ENCODE peak calls at places on chromosomes 4 and X, in four cellular contexts. One of them, this sample, is unnamed. For H3K9me3, the result is how much of the 10 kb centered on the place peaks cover.

GRCh38 chrX:27309406-27309805 is 153.7 kb downstream of the PPP4R3C start:
- DNase-seq in uterus: no peak
- DNase-seq in hepatocyte: no peak
- DNase-seq in left lung: no peak
- DNase-seq in this sample: no peak

GRCh38 chr4:87532109-87532508 is 2.9 kb upstream of the SPARCL1 start:
- DNase-seq in uterus: no peak
- DNase-seq in hepatocyte: no peak
- DNase-seq in left lung: no peak
- DNase-seq in this sample: no peak

GRCh38 chr4:110848787-110849186 is 225.9 kb upstream of the PITX2 start:
- DNase-seq in uterus: no peak
- DNase-seq in hepatocyte: no peak
- DNase-seq in left lung: no peak
- DNase-seq in this sample: no peak

GRCh38 chrX:72306851-72307645 is 1.3 kb upstream of the CITED1 start:
- DNase-seq in uterus: peak
- DNase-seq in hepatocyte: peak
- DNase-seq in left lung: peak
- DNase-seq in this sample: no peak

GRCh38 chrX:12405306-12405705 is 267.0 kb downstream of the FRMPD4 start:
- DNase-seq in uterus: no peak
- DNase-seq in hepatocyte: no peak
- DNase-seq in left lung: no peak
- DNase-seq in this sample: no peak

GRCh38 chr4:31016322-31017061 is 296.3 kb downstream of the PCDH7 start:
- DNase-seq in uterus: no peak
- DNase-seq in hepatocyte: no peak
- DNase-seq in left lung: peak
- DNase-seq in this sample: no peak

GRCh38 chrX:68694429-68695205 is 47.2 kb downstream of the STARD8 start:
- DNase-seq in uterus: no peak
- DNase-seq in hepatocyte: no peak
- DNase-seq in left lung: no peak
- DNase-seq in this sample: no peak

GRCh38 chr4:76984788-76985211 is 35.2 kb downstream of the SEPTIN11 start:
- DNase-seq in uterus: peak
- DNase-seq in hepatocyte: peak
- DNase-seq in left lung: no peak
- DNase-seq in this sample: no peak

GRCh38 chr4:5256416-5256815 is 205.1 kb downstream of the STK32B start:
- DNase-seq in uterus: no peak
- DNase-seq in hepatocyte: no peak
- DNase-seq in left lung: no peak
- DNase-seq in this sample: no peak

GRCh38 chrX:102535958-102536357 is 19.4 kb upstream of the TMSB15A start:
- DNase-seq in uterus: no peak
- DNase-seq in hepatocyte: no peak
- DNase-seq in left lung: no peak
- DNase-seq in this sample: no peak

GRCh38 chr4:3266076-3266475 is 17.1 kb downstream of the MSANTD1 start:
- DNase-seq in uterus: no peak
- DNase-seq in hepatocyte: no peak
- DNase-seq in left lung: peak
- DNase-seq in this sample: no peak

GRCh38 chrX:25275159-25275558 is 259.4 kb upstream of the ARX start:
- DNase-seq in uterus: no peak
- DNase-seq in hepatocyte: no peak
- DNase-seq in left lung: no peak
- DNase-seq in this sample: no peak

GRCh38 chrX:8971116-8971515 is 62.8 kb downstream of the FAM9B start:
- DNase-seq in uterus: no peak
- DNase-seq in hepatocyte: peak
- DNase-seq in left lung: no peak
- DNase-seq in this sample: no peak

GRCh38 chr4:101660607-101661006 is 129.9 kb upstream of the BANK1 start:
- DNase-seq in uterus: no peak
- DNase-seq in hepatocyte: no peak
- DNase-seq in left lung: no peak
- DNase-seq in this sample: no peak

GRCh38 chrX:154603438-154604430 is 15.3 kb downstream of the CTAG1B start:
- DNase-seq in uterus: peak
- DNase-seq in hepatocyte: peak
- DNase-seq in left lung: no peak
- DNase-seq in this sample: no peak

GRCh38 chr4:88818650-88819470 is 121.2 kb upstream of the NAP1L5 start:
- DNase-seq in uterus: peak
- DNase-seq in hepatocyte: peak
- DNase-seq in left lung: no peak
- DNase-seq in this sample: peak

GRCh38 chrX:66654411-66654810 is 15.5 kb upstream of the EDA2R start:
- DNase-seq in uterus: no peak
- DNase-seq in hepatocyte: no peak
- DNase-seq in left lung: no peak
- DNase-seq in this sample: no peak
- H3K9me3 ChIP-seq in uterus: under half
- H3K9me3 ChIP-seq in hepatocyte: under half
- H3K9me3 ChIP-seq in left lung: under half
- H3K9me3 ChIP-seq in this sample: under half

GRCh38 chr4:125085-125820 is 952 bp downstream of the ZNF718 start:
- DNase-seq in uterus: no peak
- DNase-seq in hepatocyte: peak
- DNase-seq in left lung: peak
- DNase-seq in this sample: no peak

GRCh38 chr4:125833-126232 is 1.5 kb downstream of the ZNF718 start:
- DNase-seq in uterus: no peak
- DNase-seq in hepatocyte: no peak
- DNase-seq in left lung: no peak
- DNase-seq in this sample: no peak

GRCh38 chr4:120616-121015 is 3.7 kb upstream of the ZNF718 start:
- DNase-seq in uterus: no peak
- DNase-seq in hepatocyte: peak
- DNase-seq in left lung: no peak
- DNase-seq in this sample: no peak

GRCh38 chr4:121408-122084 is 2.8 kb upstream of the ZNF718 start:
- DNase-seq in uterus: no peak
- DNase-seq in hepatocyte: peak
- DNase-seq in left lung: no peak
- DNase-seq in this sample: no peak

DNA sequence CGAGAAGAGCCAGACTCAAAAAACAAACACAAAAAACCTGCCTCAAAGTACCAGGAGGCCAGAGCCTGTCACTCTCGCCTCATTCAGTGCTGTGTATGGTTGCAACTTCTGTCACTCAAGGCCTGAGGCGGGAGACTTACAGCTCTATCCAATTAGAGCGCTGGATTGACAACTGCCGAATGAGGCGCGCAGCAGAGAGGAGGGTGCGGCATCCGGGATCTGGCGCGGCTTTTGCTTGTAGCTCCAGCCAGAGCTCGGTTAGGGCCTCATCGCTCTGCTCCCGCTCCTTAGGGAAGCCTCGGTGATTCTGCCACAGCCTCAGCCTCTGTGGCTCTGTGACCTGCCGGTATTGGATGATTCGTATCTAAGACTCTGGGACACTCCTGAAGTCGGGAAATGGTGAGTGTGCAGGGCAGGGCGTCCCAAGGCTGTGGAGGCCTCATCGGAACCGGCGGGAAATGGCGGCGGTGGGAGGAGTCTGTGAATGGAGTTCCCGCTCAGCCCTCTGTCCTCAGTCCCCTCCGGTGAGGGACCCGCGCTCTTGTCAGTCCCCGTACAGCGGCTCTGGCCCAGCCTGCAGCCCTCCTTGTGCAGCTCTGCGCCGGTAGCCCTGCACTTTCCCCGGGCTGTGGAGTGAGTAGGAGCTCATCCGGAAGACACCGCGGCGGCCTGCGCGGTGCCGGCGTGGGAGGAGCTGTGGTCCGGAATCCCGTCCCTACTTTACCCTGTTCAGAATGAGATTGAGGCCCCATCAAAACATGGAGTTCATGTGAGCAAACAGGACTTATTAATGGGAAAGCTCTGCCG is at the start of gene ZNF718:
- DNase-seq in uterus: peak
- DNase-seq in hepatocyte: peak
- DNase-seq in left lung: peak
- DNase-seq in this sample: peak
- H3K9me3 ChIP-seq in uterus: under half
- H3K9me3 ChIP-seq in hepatocyte: under half
- H3K9me3 ChIP-seq in left lung: under half
- H3K9me3 ChIP-seq in this sample: under half

DNA sequence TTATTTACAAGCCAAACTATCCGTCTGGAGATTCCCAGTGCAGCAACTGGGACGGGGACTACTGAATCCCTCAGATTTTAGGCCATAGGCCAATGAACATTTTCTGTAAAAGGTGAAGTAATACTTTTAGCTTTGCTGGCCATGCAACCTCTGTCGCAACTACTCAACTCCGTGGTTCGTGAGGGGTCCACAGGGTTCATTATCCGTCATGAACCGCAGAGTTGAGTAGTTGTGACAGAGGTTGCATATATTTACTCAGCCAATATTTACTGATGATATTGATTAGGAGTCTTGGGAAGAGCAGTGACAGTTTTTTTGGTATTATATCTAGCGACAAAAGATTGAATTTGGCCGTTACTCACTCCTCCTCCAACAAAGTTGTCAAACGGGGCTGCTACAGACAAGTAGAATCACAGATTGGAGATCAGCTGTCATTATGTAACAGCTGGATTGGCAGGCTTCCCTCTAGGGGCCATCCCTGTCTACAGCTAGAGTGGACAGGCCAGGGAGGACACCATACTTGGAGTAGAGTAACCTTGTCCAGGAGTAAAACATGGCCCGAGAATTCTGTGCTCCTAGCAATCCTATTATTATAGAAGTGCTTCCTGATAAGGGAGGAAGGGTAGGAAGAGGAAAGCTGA is 37.2 kb upstream of the CD38 start:
- DNase-seq in uterus: no peak
- DNase-seq in hepatocyte: no peak
- DNase-seq in left lung: no peak
- DNase-seq in this sample: no peak
- H3K9me3 ChIP-seq in uterus: under half
- H3K9me3 ChIP-seq in hepatocyte: under half
- H3K9me3 ChIP-seq in left lung: under half
- H3K9me3 ChIP-seq in this sample: under half

GRCh38 chrX:136199365-136199764 is 51.8 kb downstream of the MAP7D3 start:
- DNase-seq in uterus: no peak
- DNase-seq in hepatocyte: no peak
- DNase-seq in left lung: no peak
- DNase-seq in this sample: no peak

GRCh38 chrX:136198678-136199243 is 51.4 kb downstream of the FHL1 start:
- DNase-seq in uterus: no peak
- DNase-seq in hepatocyte: no peak
- DNase-seq in left lung: no peak
- DNase-seq in this sample: no peak

GRCh38 chrX:136200466-136200865 is 50.7 kb downstream of the MAP7D3 start:
- DNase-seq in uterus: no peak
- DNase-seq in hepatocyte: no peak
- DNase-seq in left lung: no peak
- DNase-seq in this sample: no peak

GRCh38 chrX:136196691-136197155 is 49.4 kb downstream of the FHL1 start:
- DNase-seq in uterus: no peak
- DNase-seq in hepatocyte: no peak
- DNase-seq in left lung: no peak
- DNase-seq in this sample: no peak

GRCh38 chrX:136198010-136198409 is 50.7 kb downstream of the FHL1 start:
- DNase-seq in uterus: no peak
- DNase-seq in hepatocyte: no peak
- DNase-seq in left lung: no peak
- DNase-seq in this sample: no peak
- H3K9me3 ChIP-seq in uterus: under half
- H3K9me3 ChIP-seq in hepatocyte: under half
- H3K9me3 ChIP-seq in left lung: under half
- H3K9me3 ChIP-seq in this sample: under half

GRCh38 chr4:107705742-107706556 is 14.1 kb downstream of the PAPSS1 start:
- DNase-seq in uterus: no peak
- DNase-seq in hepatocyte: no peak
- DNase-seq in left lung: no peak
- DNase-seq in this sample: no peak
- H3K9me3 ChIP-seq in uterus: under half
- H3K9me3 ChIP-seq in hepatocyte: under half
- H3K9me3 ChIP-seq in left lung: under half
- H3K9me3 ChIP-seq in this sample: under half

GRCh38 chr4:22019676-22020075 is 71.1 kb upstream of the KCNIP4 start:
- DNase-seq in uterus: no peak
- DNase-seq in hepatocyte: no peak
- DNase-seq in left lung: no peak
- DNase-seq in this sample: no peak
- H3K9me3 ChIP-seq in uterus: under half
- H3K9me3 ChIP-seq in hepatocyte: under half
- H3K9me3 ChIP-seq in left lung: under half
- H3K9me3 ChIP-seq in this sample: under half

GRCh38 chr4:18464160-18464559 is 442.6 kb upstream of the LCORL start:
- DNase-seq in uterus: no peak
- DNase-seq in hepatocyte: no peak
- DNase-seq in left lung: no peak
- DNase-seq in this sample: no peak
- H3K9me3 ChIP-seq in uterus: under half
- H3K9me3 ChIP-seq in hepatocyte: under half
- H3K9me3 ChIP-seq in left lung: under half
- H3K9me3 ChIP-seq in this sample: under half

DNA sequence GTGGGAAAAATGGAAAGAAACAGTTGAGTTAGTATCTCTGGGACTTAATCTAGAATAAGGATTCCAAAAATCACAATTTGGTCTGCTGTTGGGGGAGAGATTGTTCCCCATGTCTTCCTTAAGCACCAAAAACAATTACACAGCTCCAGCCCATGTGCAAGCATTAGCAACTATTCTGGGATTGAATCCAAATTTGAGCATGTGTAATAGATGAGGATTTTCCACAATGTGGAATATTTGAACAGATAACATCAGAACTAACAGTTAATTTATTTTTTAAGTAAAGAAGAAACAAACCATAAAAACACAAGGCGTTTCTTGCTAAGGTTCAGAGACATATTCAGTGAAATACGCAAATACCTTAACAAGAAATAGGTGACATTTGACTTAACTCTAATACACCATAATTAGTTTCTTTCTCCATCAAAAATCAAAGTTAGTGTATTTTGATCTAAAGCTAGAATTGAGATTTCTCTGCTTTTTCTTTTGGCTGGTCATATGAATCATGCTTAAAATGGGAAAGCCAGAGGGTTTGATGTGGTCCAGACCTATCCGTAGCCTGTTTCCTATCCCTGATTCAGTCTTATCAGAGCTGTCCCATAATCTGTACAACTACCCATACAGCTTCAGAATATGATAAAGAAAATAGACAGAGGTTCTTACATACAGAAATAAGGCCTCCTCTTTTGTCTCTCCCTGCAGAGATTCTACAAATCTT is 413.4 kb downstream of the PACRGL start:
- DNase-seq in uterus: no peak
- DNase-seq in hepatocyte: peak
- DNase-seq in left lung: no peak
- DNase-seq in this sample: no peak
- H3K9me3 ChIP-seq in uterus: under half
- H3K9me3 ChIP-seq in hepatocyte: under half
- H3K9me3 ChIP-seq in left lung: under half
- H3K9me3 ChIP-seq in this sample: under half

This sample was measured in T-helper 17 cell.